ENCODE peak calls at places on chromosomes 12 and 14, in six cellular contexts. C is AG04450, Q is uterus, E is coronary artery, K is psoas muscle, S is transverse colon. H is an unnamed sample.

GRCh38 chr12:10409387-10409786 is at the start of gene KLRC4:
- DNase-seq in C (no peak), Q (no peak), E (no peak), K (no peak), S (no peak), H (no peak)

GRCh38 chr12:13170892-13171490 is 25.5 kb upstream of the EMP1 start:
- DNase-seq in C (no peak), Q (no peak), E (no peak), K (no peak), S (no peak), H (no peak)

GRCh38 chr12:29725587-29726320 is 58.0 kb downstream of the TMTC1 start:
- DNase-seq in C (no peak), Q (no peak), E (peak), K (peak), S (peak), H (no peak)

GRCh38 chr12:26724309-26724702 is 108.7 kb downstream of the ITPR2 start:
- DNase-seq in C (no peak), Q (no peak), E (no peak), K (no peak), S (no peak), H (no peak)

GRCh38 chr12:132278421-132279183 is 50.8 kb downstream of the GALNT9 start:
- DNase-seq in C (no peak), Q (no peak), E (no peak), K (no peak), S (no peak), H (no peak)

GRCh38 chr12:47816646-47817271 is 2.9 kb downstream of the HDAC7 start:
- DNase-seq in C (no peak), Q (no peak), E (no peak), K (peak), S (no peak), H (no peak)

GRCh38 chr14:97458302-97459137 is 661.3 kb downstream of the VRK1 start:
- DNase-seq in C (no peak), Q (peak), E (no peak), K (peak), S (peak), H (no peak)

GRCh38 chr12:18752280-18752920 is 14.5 kb downstream of the CAPZA3 start:
- DNase-seq in C (peak), Q (no peak), E (no peak), K (no peak), S (no peak), H (no peak)

GRCh38 chr12:131912526-131913274 is 16.4 kb upstream of the PUS1 start:
- DNase-seq in C (peak), Q (peak), E (peak), K (peak), S (peak), H (peak)

GRCh38 chr12:71155228-71155627 is 2.6 kb downstream of the TSPAN8 start:
- DNase-seq in C (no peak), Q (no peak), E (no peak), K (no peak), S (no peak), H (no peak)
- H3K4me3 ChIP-seq in C (no peak), Q (no peak), E (no peak), K (peak), S (peak), H (no peak)

GRCh38 chr12:113207621-113208040 is 13.6 kb upstream of the TPCN1 start:
- DNase-seq in C (no peak), Q (no peak), E (no peak), K (no peak), S (no peak), H (no peak)
- TF ChIP-seq CTCF in C (no peak), Q (no peak), E (no peak), K (no peak), S (no peak), H (no peak)

GRCh38 chr14:88386395-88386794 is 938 bp downstream of the SPATA7 start:
- DNase-seq in C (no peak), Q (no peak), E (no peak), K (no peak), S (no peak), H (no peak)
- H3K4me3 ChIP-seq in C (peak), Q (no peak), E (peak), K (peak), S (peak), H (no peak)

GRCh38 chr12:22743700-22744099 is 118.7 kb downstream of the ETNK1 start:
- DNase-seq in C (no peak), Q (no peak), E (no peak), K (no peak), S (no peak), H (no peak)

GRCh38 chr12:22738945-22739344 is 114.0 kb downstream of the ETNK1 start:
- DNase-seq in C (no peak), Q (no peak), E (no peak), K (no peak), S (no peak), H (no peak)

GRCh38 chr12:22746720-22747119 is 121.7 kb downstream of the ETNK1 start:
- DNase-seq in C (no peak), Q (no peak), E (no peak), K (no peak), S (no peak), H (no peak)

GRCh38 chr12:22740656-22741350 is 115.8 kb downstream of the ETNK1 start:
- DNase-seq in C (no peak), Q (no peak), E (no peak), K (no peak), S (no peak), H (no peak)

DNA sequence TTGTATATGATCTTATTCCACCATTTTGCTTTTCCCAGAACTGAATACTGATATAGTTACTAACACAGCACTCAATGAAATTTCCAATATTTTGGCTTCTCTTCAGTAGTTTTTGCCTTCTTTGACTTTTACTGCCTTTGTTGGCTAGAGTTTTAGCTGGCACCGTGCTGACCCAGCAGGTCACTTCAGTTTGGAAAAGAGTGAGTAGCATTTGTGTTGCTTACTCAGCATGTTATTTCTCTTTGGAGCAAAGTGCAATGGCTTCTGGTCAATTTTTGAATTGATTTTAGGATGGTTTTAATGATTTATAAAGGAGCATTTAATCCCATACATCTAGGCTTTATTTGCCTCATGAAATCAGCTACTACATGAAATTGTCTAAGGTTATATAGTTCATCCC is 119.2 kb downstream of the ETNK1 start:
- DNase-seq in C (no peak), Q (no peak), E (no peak), K (no peak), S (no peak), H (no peak)
- TF ChIP-seq CTCF in C (no peak), Q (no peak), E (no peak), K (no peak), S (no peak), H (no peak)

DNA sequence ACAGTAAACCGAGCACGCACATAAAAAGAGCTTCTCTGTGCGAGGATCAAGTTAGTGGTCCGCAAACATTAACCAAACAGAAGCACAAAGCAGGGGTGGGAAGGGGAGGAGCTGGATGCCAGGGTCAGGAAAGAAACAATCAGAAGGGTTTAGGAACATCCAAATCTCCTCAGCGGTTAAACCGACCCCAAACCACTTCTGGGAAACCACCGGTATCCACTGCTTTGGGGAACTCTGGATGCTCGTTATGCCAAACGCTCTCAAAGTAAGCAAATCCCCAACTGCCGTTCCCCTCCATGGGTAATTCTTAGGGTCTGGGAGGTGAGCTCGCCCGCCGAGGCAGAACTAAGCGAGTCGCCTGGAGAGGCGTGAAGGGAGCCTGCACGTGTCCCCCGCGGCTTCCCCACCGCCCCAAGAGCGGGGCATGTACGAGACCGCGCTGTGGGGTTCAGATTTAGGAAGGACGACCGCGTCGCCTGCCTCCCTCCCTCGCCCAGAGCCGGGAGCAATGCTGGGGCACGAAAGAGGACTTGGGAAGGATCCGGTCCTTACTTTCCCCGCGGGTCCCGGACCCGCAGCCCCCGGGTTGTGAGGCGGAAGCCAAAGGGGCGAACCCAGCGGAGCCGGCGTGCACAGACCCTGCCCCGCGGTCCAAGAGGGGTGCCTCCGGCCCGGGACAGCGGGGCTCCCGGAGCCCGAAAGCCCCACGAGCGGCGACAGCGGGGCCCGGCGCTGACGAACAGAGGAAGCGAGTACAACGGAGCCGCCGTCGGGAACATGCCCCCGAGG is 710 bp downstream of the SBNO1 start:
- DNase-seq in C (no peak), Q (peak), E (peak), K (peak), S (peak), H (peak)
- H3K4me3 ChIP-seq in C (peak), Q (peak), E (peak), K (peak), S (peak), H (peak)

GRCh38 chr12:121789233-121789781 is 4.2 kb downstream of the RHOF start:
- DNase-seq in C (no peak), Q (no peak), E (no peak), K (no peak), S (peak), H (no peak)
- TF ChIP-seq CTCF in C (no peak), Q (no peak), E (no peak), K (no peak), S (no peak), H (no peak)

GRCh38 chr12:100141998-100142850 is 450 bp downstream of the BLTP3B start:
- DNase-seq in C (no peak), Q (peak), E (no peak), K (peak), S (peak), H (peak)
- H3K4me3 ChIP-seq in C (peak), Q (peak), E (peak), K (peak), S (peak), H (peak)